ENCODE peak calls at places on chromosomes 1 and 21, in six cellular contexts. V is activated CD8-positive, alpha-beta memory T cell treated with anti-CD3 and anti-CD28 coated beads for 1 hour; B is fibroblast of lung; Q is mesendoderm; Y is OCI-LY7; P is SW 1271. I is an unnamed sample.

GRCh38 chr21:34133392-34133791 is 60.0 kb downstream of the MRPS6 start:
- DNase-seq in V (no peak), B (no peak), Q (peak), Y (no peak), P (no peak), I (no peak)

GRCh38 chr1:6280761-6281451 is 20.0 kb upstream of the GPR153 start:
- DNase-seq in V (no peak), B (no peak), Q (peak), Y (no peak), P (no peak), I (no peak)

GRCh38 chr1:155177192-155177917 is 3.7 kb downstream of the TRIM46 start:
- DNase-seq in V (no peak), B (no peak), Q (no peak), Y (no peak), P (no peak), I (no peak)

GRCh38 chr1:206882555-206882954 is 14.7 kb upstream of the IL24 start:
- DNase-seq in V (no peak), B (no peak), Q (no peak), Y (no peak), P (no peak), I (no peak)

GRCh38 chr1:43314233-43314632 is 13.5 kb downstream of the TIE1 start:
- DNase-seq in V (no peak), B (no peak), Q (no peak), Y (no peak), P (no peak), I (no peak)

GRCh38 chr21:33441489-33442477 is 38.0 kb downstream of the TMEM50B start:
- DNase-seq in V (no peak), B (peak), Q (no peak), Y (peak), P (no peak), I (no peak)

GRCh38 chr1:169305948-169306347 is 61.6 kb downstream of the NME7 start:
- DNase-seq in V (no peak), B (no peak), Q (no peak), Y (no peak), P (no peak), I (no peak)

GRCh38 chr1:227994632-227995300 is 12.0 kb upstream of the WNT3A start:
- DNase-seq in V (no peak), B (no peak), Q (no peak), Y (no peak), P (no peak), I (no peak)

GRCh38 chr1:239575113-239575512 is 188.7 kb downstream of the CHRM3 start:
- DNase-seq in V (no peak), B (no peak), Q (peak), Y (no peak), P (no peak), I (no peak)